ENCODE peak calls at places on chromosomes 3 and 15, in nine cellular contexts. One of them, this sample, is unnamed.

GRCh38 chr3:24365168-24365567 is 129.5 kb downstream of the THRB start:
- DNase-seq in WERI-Rb-1: no peak
- DNase-seq in astrocyte: peak
- DNase-seq in cardiac muscle cell: no peak
- DNase-seq in thyroid gland: peak
- DNase-seq in heart right ventricle: no peak
- DNase-seq in fibroblast of lung: peak
- DNase-seq in esophagus muscularis mucosa: no peak
- DNase-seq in heart left ventricle: no peak
- DNase-seq in this sample: peak

GRCh38 chr3:117892991-117893390 is 1141.7 kb downstream of the IGSF11 start:
- DNase-seq in WERI-Rb-1: no peak
- DNase-seq in astrocyte: peak
- DNase-seq in cardiac muscle cell: no peak
- DNase-seq in thyroid gland: no peak
- DNase-seq in heart right ventricle: no peak
- DNase-seq in fibroblast of lung: peak
- DNase-seq in esophagus muscularis mucosa: no peak
- DNase-seq in heart left ventricle: no peak
- DNase-seq in this sample: no peak

GRCh38 chr3:187673012-187673411 is 2.8 kb upstream of the SST start:
- DNase-seq in WERI-Rb-1: no peak
- DNase-seq in astrocyte: no peak
- DNase-seq in cardiac muscle cell: no peak
- DNase-seq in thyroid gland: no peak
- DNase-seq in heart right ventricle: no peak
- DNase-seq in fibroblast of lung: no peak
- DNase-seq in esophagus muscularis mucosa: peak
- DNase-seq in heart left ventricle: no peak
- DNase-seq in this sample: no peak

GRCh38 chr15:51369451-51369761 is 28.0 kb downstream of the GLDN start:
- DNase-seq in WERI-Rb-1: no peak
- DNase-seq in astrocyte: no peak
- DNase-seq in cardiac muscle cell: no peak
- DNase-seq in thyroid gland: no peak
- DNase-seq in heart right ventricle: no peak
- DNase-seq in fibroblast of lung: no peak
- DNase-seq in esophagus muscularis mucosa: no peak
- DNase-seq in heart left ventricle: no peak
- DNase-seq in this sample: no peak

GRCh38 chr3:41302295-41302694 is 103.0 kb downstream of the CTNNB1 start:
- DNase-seq in WERI-Rb-1: no peak
- DNase-seq in astrocyte: no peak
- DNase-seq in cardiac muscle cell: no peak
- DNase-seq in thyroid gland: no peak
- DNase-seq in heart right ventricle: no peak
- DNase-seq in fibroblast of lung: no peak
- DNase-seq in esophagus muscularis mucosa: no peak
- DNase-seq in heart left ventricle: no peak
- DNase-seq in this sample: no peak

GRCh38 chr3:8441969-8442559 is 59.6 kb upstream of the LMCD1 start:
- DNase-seq in WERI-Rb-1: no peak
- DNase-seq in astrocyte: peak
- DNase-seq in cardiac muscle cell: peak
- DNase-seq in thyroid gland: no peak
- DNase-seq in heart right ventricle: no peak
- DNase-seq in fibroblast of lung: peak
- DNase-seq in esophagus muscularis mucosa: no peak
- DNase-seq in heart left ventricle: no peak
- DNase-seq in this sample: no peak

GRCh38 chr3:127407026-127407939 is 119.4 kb upstream of the PRR20G start:
- DNase-seq in WERI-Rb-1: no peak
- DNase-seq in astrocyte: no peak
- DNase-seq in cardiac muscle cell: no peak
- DNase-seq in thyroid gland: no peak
- DNase-seq in heart right ventricle: no peak
- DNase-seq in fibroblast of lung: no peak
- DNase-seq in esophagus muscularis mucosa: no peak
- DNase-seq in heart left ventricle: peak
- DNase-seq in this sample: no peak

GRCh38 chr3:160213181-160213580 is 12.0 kb upstream of the C3orf80 start:
- DNase-seq in WERI-Rb-1: no peak
- DNase-seq in astrocyte: no peak
- DNase-seq in cardiac muscle cell: no peak
- DNase-seq in thyroid gland: no peak
- DNase-seq in heart right ventricle: no peak
- DNase-seq in fibroblast of lung: no peak
- DNase-seq in esophagus muscularis mucosa: no peak
- DNase-seq in heart left ventricle: no peak
- DNase-seq in this sample: no peak

GRCh38 chr3:10285742-10286524 is 6.8 kb downstream of the GHRL start:
- DNase-seq in WERI-Rb-1: no peak
- DNase-seq in astrocyte: peak
- DNase-seq in cardiac muscle cell: no peak
- DNase-seq in thyroid gland: no peak
- DNase-seq in heart right ventricle: no peak
- DNase-seq in fibroblast of lung: no peak
- DNase-seq in esophagus muscularis mucosa: no peak
- DNase-seq in heart left ventricle: no peak
- DNase-seq in this sample: no peak

GRCh38 chr15:101267320-101268104 is 9.8 kb downstream of the SELENOS start:
- DNase-seq in WERI-Rb-1: no peak
- DNase-seq in astrocyte: peak
- DNase-seq in cardiac muscle cell: no peak
- DNase-seq in thyroid gland: no peak
- DNase-seq in heart right ventricle: no peak
- DNase-seq in fibroblast of lung: peak
- DNase-seq in esophagus muscularis mucosa: no peak
- DNase-seq in heart left ventricle: no peak
- DNase-seq in this sample: peak

GRCh38 chr15:98858610-98859023 is 149.0 kb downstream of the PGPEP1L start:
- DNase-seq in WERI-Rb-1: no peak
- DNase-seq in astrocyte: no peak
- DNase-seq in cardiac muscle cell: no peak
- DNase-seq in thyroid gland: no peak
- DNase-seq in heart right ventricle: no peak
- DNase-seq in fibroblast of lung: no peak
- DNase-seq in esophagus muscularis mucosa: no peak
- DNase-seq in heart left ventricle: no peak
- DNase-seq in this sample: no peak

GRCh38 chr15:98863983-98864382 is 143.6 kb downstream of the PGPEP1L start:
- DNase-seq in WERI-Rb-1: no peak
- DNase-seq in astrocyte: no peak
- DNase-seq in cardiac muscle cell: no peak
- DNase-seq in thyroid gland: no peak
- DNase-seq in heart right ventricle: no peak
- DNase-seq in fibroblast of lung: no peak
- DNase-seq in esophagus muscularis mucosa: no peak
- DNase-seq in heart left ventricle: no peak
- DNase-seq in this sample: no peak

GRCh38 chr15:98860647-98861041 is 146.9 kb downstream of the PGPEP1L start:
- DNase-seq in WERI-Rb-1: no peak
- DNase-seq in astrocyte: no peak
- DNase-seq in cardiac muscle cell: no peak
- DNase-seq in thyroid gland: no peak
- DNase-seq in heart right ventricle: no peak
- DNase-seq in fibroblast of lung: no peak
- DNase-seq in esophagus muscularis mucosa: no peak
- DNase-seq in heart left ventricle: no peak
- DNase-seq in this sample: no peak

GRCh38 chr15:98859149-98859548 is 148.4 kb downstream of the PGPEP1L start:
- DNase-seq in WERI-Rb-1: no peak
- DNase-seq in astrocyte: no peak
- DNase-seq in cardiac muscle cell: no peak
- DNase-seq in thyroid gland: no peak
- DNase-seq in heart right ventricle: no peak
- DNase-seq in fibroblast of lung: no peak
- DNase-seq in esophagus muscularis mucosa: no peak
- DNase-seq in heart left ventricle: no peak
- DNase-seq in this sample: no peak

GRCh38 chr15:98861188-98861587 is 146.4 kb downstream of the PGPEP1L start:
- DNase-seq in WERI-Rb-1: no peak
- DNase-seq in astrocyte: no peak
- DNase-seq in cardiac muscle cell: no peak
- DNase-seq in thyroid gland: no peak
- DNase-seq in heart right ventricle: no peak
- DNase-seq in fibroblast of lung: no peak
- DNase-seq in esophagus muscularis mucosa: no peak
- DNase-seq in heart left ventricle: no peak
- DNase-seq in this sample: no peak
- H3K27ac ChIP-seq in WERI-Rb-1: no peak
- H3K27ac ChIP-seq in astrocyte: no peak
- H3K27ac ChIP-seq in cardiac muscle cell: no peak
- H3K27ac ChIP-seq in thyroid gland: peak
- H3K27ac ChIP-seq in heart right ventricle: no peak
- H3K27ac ChIP-seq in fibroblast of lung: no peak
- H3K27ac ChIP-seq in esophagus muscularis mucosa: no peak
- H3K27ac ChIP-seq in heart left ventricle: no peak
- H3K27ac ChIP-seq in this sample: no peak

GRCh38 chr15:92963794-92964193 is 63.7 kb downstream of the CHD2 start:
- DNase-seq in WERI-Rb-1: no peak
- DNase-seq in astrocyte: no peak
- DNase-seq in cardiac muscle cell: no peak
- DNase-seq in thyroid gland: no peak
- DNase-seq in heart right ventricle: no peak
- DNase-seq in fibroblast of lung: no peak
- DNase-seq in esophagus muscularis mucosa: no peak
- DNase-seq in heart left ventricle: no peak
- DNase-seq in this sample: no peak

GRCh38 chr15:92959219-92959618 is 59.1 kb downstream of the CHD2 start:
- DNase-seq in WERI-Rb-1: no peak
- DNase-seq in astrocyte: no peak
- DNase-seq in cardiac muscle cell: no peak
- DNase-seq in thyroid gland: no peak
- DNase-seq in heart right ventricle: no peak
- DNase-seq in fibroblast of lung: no peak
- DNase-seq in esophagus muscularis mucosa: no peak
- DNase-seq in heart left ventricle: no peak
- DNase-seq in this sample: no peak

GRCh38 chr15:92958105-92958504 is 58.0 kb downstream of the CHD2 start:
- DNase-seq in WERI-Rb-1: no peak
- DNase-seq in astrocyte: peak
- DNase-seq in cardiac muscle cell: no peak
- DNase-seq in thyroid gland: no peak
- DNase-seq in heart right ventricle: no peak
- DNase-seq in fibroblast of lung: peak
- DNase-seq in esophagus muscularis mucosa: no peak
- DNase-seq in heart left ventricle: no peak
- DNase-seq in this sample: no peak

GRCh38 chr15:92962914-92963313 is 62.8 kb downstream of the CHD2 start:
- DNase-seq in WERI-Rb-1: no peak
- DNase-seq in astrocyte: no peak
- DNase-seq in cardiac muscle cell: no peak
- DNase-seq in thyroid gland: no peak
- DNase-seq in heart right ventricle: no peak
- DNase-seq in fibroblast of lung: no peak
- DNase-seq in esophagus muscularis mucosa: no peak
- DNase-seq in heart left ventricle: no peak
- DNase-seq in this sample: no peak

DNA sequence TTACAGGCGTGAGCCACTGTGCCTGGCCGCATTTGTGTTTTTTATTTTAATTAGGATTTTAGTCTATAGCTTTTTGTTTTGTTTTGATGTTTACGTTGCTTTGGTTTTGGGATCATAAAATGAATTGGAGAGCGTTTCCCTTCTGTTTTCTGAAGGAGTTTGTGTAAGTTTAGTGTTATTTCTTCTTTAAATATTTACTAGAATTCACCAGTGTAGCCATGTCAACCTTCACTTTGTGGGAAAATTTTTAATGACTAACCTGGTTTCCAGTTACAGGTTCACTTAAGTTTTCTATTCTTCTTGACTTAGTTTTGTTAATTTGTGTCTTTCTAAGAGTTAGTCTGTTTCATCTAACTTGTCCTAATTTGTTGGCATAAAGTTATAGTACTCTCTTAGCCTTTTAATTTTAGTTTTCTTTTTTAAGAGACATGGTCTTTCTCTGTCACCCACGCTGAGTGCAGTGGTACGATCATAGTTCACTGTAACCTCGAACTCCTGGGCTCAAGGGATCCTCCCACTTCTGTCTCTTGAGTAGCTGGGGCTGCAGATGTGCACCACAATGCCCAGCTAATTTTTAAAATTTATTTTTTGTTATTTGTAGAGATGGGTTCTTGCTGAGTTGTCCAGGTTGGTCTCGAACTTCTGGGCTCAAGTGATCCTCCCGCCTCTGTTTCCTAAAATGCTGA is 61.0 kb downstream of the CHD2 start:
- DNase-seq in WERI-Rb-1: no peak
- DNase-seq in astrocyte: no peak
- DNase-seq in cardiac muscle cell: no peak
- DNase-seq in thyroid gland: no peak
- DNase-seq in heart right ventricle: no peak
- DNase-seq in fibroblast of lung: peak
- DNase-seq in esophagus muscularis mucosa: no peak
- DNase-seq in heart left ventricle: no peak
- DNase-seq in this sample: no peak
- H3K27ac ChIP-seq in WERI-Rb-1: no peak
- H3K27ac ChIP-seq in astrocyte: no peak
- H3K27ac ChIP-seq in cardiac muscle cell: no peak
- H3K27ac ChIP-seq in thyroid gland: no peak
- H3K27ac ChIP-seq in heart right ventricle: no peak
- H3K27ac ChIP-seq in fibroblast of lung: no peak
- H3K27ac ChIP-seq in esophagus muscularis mucosa: no peak
- H3K27ac ChIP-seq in heart left ventricle: no peak
- H3K27ac ChIP-seq in this sample: peak

GRCh38 chr3:17655743-17656142 is 86.7 kb downstream of the TBC1D5 start:
- DNase-seq in WERI-Rb-1: no peak
- DNase-seq in astrocyte: no peak
- DNase-seq in cardiac muscle cell: no peak
- DNase-seq in thyroid gland: no peak
- DNase-seq in heart right ventricle: no peak
- DNase-seq in fibroblast of lung: no peak
- DNase-seq in esophagus muscularis mucosa: no peak
- DNase-seq in heart left ventricle: no peak
- DNase-seq in this sample: no peak
- H3K27ac ChIP-seq in WERI-Rb-1: no peak
- H3K27ac ChIP-seq in astrocyte: no peak
- H3K27ac ChIP-seq in cardiac muscle cell: no peak
- H3K27ac ChIP-seq in thyroid gland: no peak
- H3K27ac ChIP-seq in heart right ventricle: no peak
- H3K27ac ChIP-seq in fibroblast of lung: no peak
- H3K27ac ChIP-seq in esophagus muscularis mucosa: no peak
- H3K27ac ChIP-seq in heart left ventricle: no peak
- H3K27ac ChIP-seq in this sample: no peak

DNA sequence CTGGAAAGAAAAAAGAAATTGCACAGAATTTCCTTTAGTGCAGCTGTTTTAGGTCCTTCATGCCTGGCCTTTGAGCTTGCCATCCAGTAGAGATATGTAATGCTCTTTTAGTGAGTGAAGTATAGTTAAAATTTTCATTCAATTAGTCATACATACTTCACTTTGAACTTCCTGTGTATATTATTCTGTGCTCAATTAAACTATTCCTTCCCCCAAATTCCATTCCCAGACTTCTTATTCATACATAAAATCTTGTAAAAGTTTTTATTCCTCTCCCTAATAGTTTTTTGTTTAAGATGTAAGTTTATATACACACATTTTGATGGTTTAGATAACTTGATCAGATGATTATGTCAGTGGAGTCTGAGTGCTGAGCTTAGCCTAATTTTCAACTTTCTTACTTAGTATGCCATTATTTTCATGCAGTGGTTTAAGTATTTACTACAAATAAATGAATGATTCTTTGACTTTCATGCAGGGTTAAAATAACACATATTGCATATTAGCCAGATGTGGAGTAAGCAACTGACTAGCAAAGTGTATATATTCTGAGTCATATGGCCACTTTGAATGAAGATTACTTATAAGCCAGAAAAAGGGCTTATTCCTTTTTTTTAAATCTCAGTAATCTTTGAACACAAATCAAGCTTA is 42.5 kb upstream of the ABHD10 start:
- DNase-seq in WERI-Rb-1: no peak
- DNase-seq in astrocyte: peak
- DNase-seq in cardiac muscle cell: no peak
- DNase-seq in thyroid gland: no peak
- DNase-seq in heart right ventricle: no peak
- DNase-seq in fibroblast of lung: peak
- DNase-seq in esophagus muscularis mucosa: no peak
- DNase-seq in heart left ventricle: no peak
- DNase-seq in this sample: no peak
- H3K27ac ChIP-seq in WERI-Rb-1: no peak
- H3K27ac ChIP-seq in astrocyte: peak
- H3K27ac ChIP-seq in cardiac muscle cell: no peak
- H3K27ac ChIP-seq in thyroid gland: no peak
- H3K27ac ChIP-seq in heart right ventricle: no peak
- H3K27ac ChIP-seq in fibroblast of lung: peak
- H3K27ac ChIP-seq in esophagus muscularis mucosa: no peak
- H3K27ac ChIP-seq in heart left ventricle: no peak
- H3K27ac ChIP-seq in this sample: no peak